ENCODE peak calls at places on chromosomes 3 and 15, in eight cellular contexts. R is ureter; N is AG10803; A is CD4-positive, alpha-beta memory T cell; P is activated T-cell treated with anti-CD3 and anti-CD28 coated beads for 48 hours; U is astrocyte of the cerebellum; S is stimulated activated CD8-positive, alpha-beta memory T cell treated with anti-CD3 and anti-CD28 coated beads, Interleukin-15, amount 100 ng/mL, for 24 hours; B is ACHN. V is an unnamed sample.

GRCh38 chr15:65192016-65192415 is 6.9 kb upstream of the CLPX start:
- DNase-seq in R (no peak), N (peak), A (no peak), P (no peak), U (no peak), S (no peak), B (peak), V (no peak)

GRCh38 chr3:110932515-110933095 is 139.0 kb upstream of the NECTIN3 start:
- DNase-seq in R (no peak), N (peak), A (no peak), P (no peak), U (no peak), S (no peak), B (no peak), V (no peak)

GRCh38 chr3:196624008-196624790 is 15.3 kb upstream of the NRROS start:
- DNase-seq in R (no peak), N (no peak), A (no peak), P (no peak), U (no peak), S (no peak), B (no peak), V (no peak)

GRCh38 chr3:146326875-146327543 is 76.1 kb upstream of the PLSCR4 start:
- DNase-seq in R (no peak), N (peak), A (no peak), P (no peak), U (peak), S (no peak), B (peak), V (peak)

GRCh38 chr15:39030291-39031070 is 465.9 kb upstream of the RASGRP1 start:
- DNase-seq in R (no peak), N (peak), A (no peak), P (no peak), U (no peak), S (no peak), B (no peak), V (no peak)

GRCh38 chr3:171789759-171790505 is 20.4 kb downstream of the PLD1 start:
- DNase-seq in R (no peak), N (no peak), A (no peak), P (no peak), U (no peak), S (no peak), B (no peak), V (no peak)

GRCh38 chr3:52305926-52306325 is 10.2 kb upstream of the DNAH1 start:
- DNase-seq in R (no peak), N (no peak), A (no peak), P (no peak), U (no peak), S (no peak), B (no peak), V (no peak)

GRCh38 chr15:42053914-42054313 is 33.1 kb upstream of the PLA2G4E start:
- DNase-seq in R (peak), N (no peak), A (no peak), P (no peak), U (no peak), S (no peak), B (no peak), V (no peak)

GRCh38 chr15:31303434-31304073 is 23.1 kb upstream of the KLF13 start:
- DNase-seq in R (no peak), N (peak), A (no peak), P (no peak), U (no peak), S (no peak), B (no peak), V (no peak)

GRCh38 chr3:98877132-98877531 is 24.4 kb downstream of the DCBLD2 start:
- DNase-seq in R (no peak), N (no peak), A (no peak), P (no peak), U (no peak), S (no peak), B (no peak), V (no peak)